ENCODE peak calls at places on chromosome 17, in five cellular contexts. U is brain microvascular endothelial cell, M is non-pigmented ciliary epithelial cell, A is AG10803, E is HTR-8/SVneo. R is an unnamed sample.

GRCh38 chr17:78889525-78889924 is 13.5 kb downstream of the CEP295NL start:
- DNase-seq in U (no peak), M (no peak), A (no peak), E (no peak), R (no peak)

GRCh38 chr17:82461827-82462524 is 3.4 kb downstream of the NARF start:
- DNase-seq in U (no peak), M (no peak), A (no peak), E (no peak), R (no peak)

GRCh38 chr17:57552114-57552601 is 192.9 kb downstream of the CCDC182 start:
- DNase-seq in U (peak), M (no peak), A (no peak), E (no peak), R (no peak)

GRCh38 chr17:57480438-57481196 is 224.3 kb downstream of the MSI2 start:
- DNase-seq in U (peak), M (peak), A (peak), E (peak), R (no peak)

GRCh38 chr17:82648761-82649474 is 674 bp upstream of the WDR45B start:
- DNase-seq in U (no peak), M (no peak), A (no peak), E (peak), R (peak)

GRCh38 chr17:53721101-53721500 is 101.6 kb upstream of the KIF2B start:
- DNase-seq in U (no peak), M (no peak), A (no peak), E (no peak), R (no peak)

GRCh38 chr17:80025796-80026195 is 9.9 kb downstream of the TBC1D16 start:
- DNase-seq in U (no peak), M (no peak), A (no peak), E (no peak), R (no peak)

GRCh38 chr17:55726440-55726839 is 3.8 kb upstream of the TMEM100 start:
- DNase-seq in U (peak), M (no peak), A (peak), E (no peak), R (peak)

GRCh38 chr17:31582151-31582907 is 190.9 kb downstream of the RAB11FIP4 start:
- DNase-seq in U (peak), M (no peak), A (peak), E (no peak), R (peak)

GRCh38 chr17:51189628-51190027 is 23.4 kb downstream of the NME2 start:
- DNase-seq in U (no peak), M (no peak), A (no peak), E (no peak), R (no peak)

GRCh38 chr17:29583324-29584248 is 5.9 kb downstream of the GIT1 start:
- DNase-seq in U (no peak), M (no peak), A (no peak), E (no peak), R (no peak)

GRCh38 chr17:10063730-10064221 is 134.6 kb downstream of the GAS7 start:
- DNase-seq in U (no peak), M (no peak), A (peak), E (no peak), R (no peak)

GRCh38 chr17:77821114-77821513 is 137.4 kb upstream of the TNRC6C start:
- DNase-seq in U (no peak), M (no peak), A (no peak), E (no peak), R (no peak)

GRCh38 chr17:83173997-83174858 is 94.8 kb downstream of the METRNL start:
- DNase-seq in U (no peak), M (no peak), A (peak), E (no peak), R (peak)

GRCh38 chr17:40121191-40121885 is 433 bp upstream of the MSL1 start:
- DNase-seq in U (no peak), M (no peak), A (peak), E (no peak), R (peak)

GRCh38 chr17:35726609-35727460 is 4.6 kb upstream of the RASL10B start:
- DNase-seq in U (peak), M (peak), A (peak), E (peak), R (peak)

GRCh38 chr17:42311240-42312034 is 23.1 kb downstream of the STAT5A start:
- DNase-seq in U (no peak), M (peak), A (peak), E (no peak), R (peak)

GRCh38 chr17:78559749-78560368 is 17.3 kb downstream of the DNAH17 start:
- DNase-seq in U (no peak), M (no peak), A (no peak), E (no peak), R (no peak)

GRCh38 chr17:394718-395095 is 42.1 kb upstream of the RPH3AL start:
- DNase-seq in U (no peak), M (no peak), A (no peak), E (no peak), R (no peak)

GRCh38 chr17:39870776-39871175 is 2.8 kb downstream of the ZPBP2 start:
- DNase-seq in U (no peak), M (no peak), A (no peak), E (no peak), R (no peak)

GRCh38 chr17:34252138-34252889 is 2.8 kb upstream of the CCL2 start:
- DNase-seq in U (peak), M (no peak), A (peak), E (peak), R (peak)

GRCh38 chr17:41678411-41678906 is 10.2 kb upstream of the EIF1 start:
- DNase-seq in U (no peak), M (no peak), A (no peak), E (no peak), R (no peak)

GRCh38 chr17:57955183-57955952 is at the start of gene CUEDC1:
- DNase-seq in U (peak), M (no peak), A (peak), E (peak), R (peak)

GRCh38 chr17:77963441-77963840 is 4.9 kb downstream of the TNRC6C start:
- DNase-seq in U (peak), M (peak), A (peak), E (peak), R (no peak)

GRCh38 chr17:27804113-27804512 is 3.8 kb upstream of the NOS2 start:
- DNase-seq in U (no peak), M (no peak), A (no peak), E (no peak), R (no peak)

GRCh38 chr17:43471801-43472200 is 12.0 kb upstream of the DHX8 start:
- DNase-seq in U (peak), M (peak), A (no peak), E (no peak), R (no peak)

GRCh38 chr17:57551321-57552079 is 193.6 kb downstream of the CCDC182 start:
- DNase-seq in U (no peak), M (no peak), A (no peak), E (no peak), R (no peak)

GRCh38 chr17:42682400-42683384 is at the start of gene CNTNAP1:
- DNase-seq in U (peak), M (no peak), A (peak), E (peak), R (peak)

GRCh38 chr17:15996322-15996721 is 3.2 kb downstream of the ZSWIM7 start:
- DNase-seq in U (no peak), M (no peak), A (no peak), E (no peak), R (no peak)

GRCh38 chr17:39627717-39628516 is 1.2 kb downstream of the PPP1R1B start:
- DNase-seq in U (no peak), M (no peak), A (no peak), E (no peak), R (no peak)

GRCh38 chr17:7631398-7632380 is 1.8 kb downstream of the SHBG start:
- DNase-seq in U (no peak), M (no peak), A (no peak), E (no peak), R (no peak)

R was measured in sciatic nerve.